ENCODE peak calls at places on chromosomes 5 and 9, in nine cellular contexts. A is choroid plexus epithelial cell, N is AG04449, P is heart left ventricle, I is mucosa of descending colon, X is tibial artery, G is body of pancreas, U is epithelial cell of esophagus, J is right lobe of liver. Y is an unnamed sample.

GRCh38 chr9:71544464-71544863 is 223.8 kb downstream of the CEMIP2 start:
- DNase-seq in X (no peak), J (no peak), A (no peak), N (no peak), U (peak; percentile 65), P (no peak), I (no peak), G (no peak), Y (no peak)

GRCh38 chr5:80238778-80239679 is 16.8 kb downstream of the SERINC5 start:
- DNase-seq in G (peak; percentile 82), U (no peak), I (no peak), X (peak; percentile 68), N (no peak), A (peak; percentile 68), J (peak; percentile 70), P (peak; percentile 71), Y (no peak)

GRCh38 chr9:112894031-112894430 is 3.4 kb upstream of the SLC46A2 start:
- DNase-seq in X (no peak), U (peak; percentile 73), I (no peak), A (peak; percentile 52), G (no peak), J (no peak), P (no peak), N (no peak), Y (no peak)

GRCh38 chr9:94806307-94806893 is 79.9 kb downstream of the AOPEP start:
- DNase-seq in N (no peak), A (no peak), P (no peak), I (no peak), X (no peak), J (no peak), U (peak; percentile 75), G (no peak), Y (no peak)

GRCh38 chr5:120035815-120036577 is 406.6 kb downstream of the FAM170A start:
- DNase-seq in U (no peak), A (no peak), G (no peak), N (no peak), X (no peak), P (no peak), J (no peak), I (no peak), Y (no peak)

GRCh38 chr5:44845777-44846176 is 37.0 kb downstream of the MRPS30 start:
- DNase-seq in G (no peak), X (no peak), A (no peak), I (no peak), N (no peak), U (no peak), J (no peak), P (no peak), Y (no peak)

GRCh38 chr9:132199056-132199455 is 37.2 kb downstream of the NTNG2 start:
- DNase-seq in X (no peak), I (no peak), N (no peak), U (peak; percentile 51), A (no peak), J (no peak), G (no peak), P (no peak), Y (no peak)

GRCh38 chr5:43037929-43038510 is 2.1 kb downstream of the ANXA2R start:
- DNase-seq in I (no peak), A (peak; percentile 90), X (no peak), N (peak; percentile 82), U (peak; percentile 65), J (no peak), P (no peak), G (no peak), Y (no peak)

GRCh38 chr9:96419691-96419969 is 1.5 kb upstream of the ZNF367 start:
- DNase-seq in A (no peak), G (no peak), P (no peak), J (no peak), U (no peak), I (no peak), N (no peak), X (no peak), Y (no peak)

GRCh38 chr5:78597068-78597857 is 51.3 kb downstream of the LHFPL2 start:
- DNase-seq in X (no peak), A (peak; percentile 76), I (no peak), U (peak; percentile 77), P (no peak), N (no peak), G (no peak), J (no peak), Y (no peak)

GRCh38 chr5:119453045-119453383 is 717 bp downstream of the HSD17B4 start:
- DNase-seq in A (peak; percentile 34), J (no peak), I (no peak), G (peak; percentile 22), P (no peak), U (peak; percentile 20), X (peak; percentile 73), N (no peak), Y (no peak)

GRCh38 chr5:126054593-126055347 is 368.4 kb upstream of the GRAMD2B start:
- DNase-seq in P (no peak), I (no peak), U (no peak), N (no peak), A (no peak), X (no peak), G (no peak), J (no peak), Y (no peak)

DNA sequence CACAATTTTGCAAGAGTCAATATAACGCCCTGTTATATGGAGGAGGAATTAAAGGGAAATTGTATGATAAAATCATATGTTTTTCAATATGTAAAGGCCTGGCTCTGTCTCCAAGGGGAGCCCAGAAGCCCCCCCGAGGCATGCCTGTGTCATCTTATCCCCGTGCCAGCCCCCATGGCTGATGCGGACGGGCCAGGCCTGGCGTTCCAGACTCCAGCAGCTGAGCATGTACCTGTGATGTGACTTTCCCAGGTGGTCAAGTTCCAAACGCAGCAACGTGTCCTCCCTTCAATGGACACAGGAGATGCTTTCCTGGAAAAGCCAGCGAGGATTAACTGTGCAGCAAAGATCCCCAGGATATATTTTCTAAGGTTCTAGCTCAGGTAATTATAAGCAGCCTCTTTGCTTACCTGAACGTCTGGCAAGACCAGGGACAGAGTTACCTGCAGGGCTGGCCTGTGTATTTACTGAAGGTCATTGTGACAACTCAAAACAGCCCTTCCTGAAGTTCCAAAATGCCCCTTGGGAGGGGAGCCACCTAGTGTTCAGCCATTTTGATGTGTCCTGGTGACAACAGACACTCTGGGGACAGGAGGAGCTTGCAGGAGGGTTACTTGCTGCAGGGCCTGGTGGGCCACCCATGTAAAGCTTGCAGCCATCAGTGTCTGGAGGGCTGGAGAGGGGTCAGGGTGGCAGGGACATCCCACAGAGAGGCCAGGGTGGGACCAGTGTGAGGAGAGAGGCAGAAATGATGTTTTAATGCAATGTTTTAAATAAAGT is 53.3 kb upstream of the RNU6ATAC start:
- DNase-seq in P (no peak), N (no peak), J (peak; percentile 81), U (no peak), X (no peak), I (no peak), G (no peak), A (no peak), Y (peak; percentile 66)
- TF ChIP-seq CTCF in P (peak; percentile 31), N (no peak), J (peak; percentile 49), U (no peak), X (no peak), I (no peak), G (no peak), A (peak; percentile 11), Y (peak; percentile 42)

GRCh38 chr9:33682551-33682950 is 112.8 kb upstream of the PRSS3 start:
- DNase-seq in J (no peak), G (no peak), U (no peak), P (no peak), A (no peak), I (no peak), N (no peak), X (no peak), Y (no peak)
- TF ChIP-seq CTCF in J (no peak), G (no peak), U (no peak), P (no peak), A (no peak), I (no peak), N (no peak), X (no peak), Y (no peak)

GRCh38 chr9:135249711-135250110 is 162.2 kb downstream of the OLFM1 start:
- DNase-seq in N (no peak), G (no peak), J (no peak), U (no peak), P (no peak), I (no peak), A (no peak), X (no peak), Y (peak; percentile 75)

GRCh38 chr9:135248721-135249120 is 161.3 kb downstream of the OLFM1 start:
- DNase-seq in J (no peak), P (no peak), N (no peak), X (no peak), I (no peak), U (no peak), A (no peak), G (no peak), Y (peak; percentile 79)

GRCh38 chr9:135248111-135248510 is 160.6 kb downstream of the OLFM1 start:
- DNase-seq in J (no peak), I (no peak), G (no peak), N (no peak), X (no peak), A (no peak), U (no peak), P (no peak), Y (peak; percentile 47)

GRCh38 chr9:135247174-135247930 is 159.9 kb downstream of the OLFM1 start:
- DNase-seq in U (no peak), A (no peak), N (no peak), P (no peak), J (no peak), I (no peak), G (peak; percentile 49), X (no peak), Y (peak; percentile 86)

GRCh38 chr9:135249191-135249590 is 161.7 kb downstream of the OLFM1 start:
- DNase-seq in J (no peak), U (no peak), A (no peak), N (no peak), P (no peak), I (no peak), G (no peak), X (no peak), Y (peak; percentile 47)
- TF ChIP-seq CTCF in J (no peak), U (no peak), A (no peak), N (no peak), P (no peak), I (no peak), G (no peak), X (no peak), Y (no peak)

DNA sequence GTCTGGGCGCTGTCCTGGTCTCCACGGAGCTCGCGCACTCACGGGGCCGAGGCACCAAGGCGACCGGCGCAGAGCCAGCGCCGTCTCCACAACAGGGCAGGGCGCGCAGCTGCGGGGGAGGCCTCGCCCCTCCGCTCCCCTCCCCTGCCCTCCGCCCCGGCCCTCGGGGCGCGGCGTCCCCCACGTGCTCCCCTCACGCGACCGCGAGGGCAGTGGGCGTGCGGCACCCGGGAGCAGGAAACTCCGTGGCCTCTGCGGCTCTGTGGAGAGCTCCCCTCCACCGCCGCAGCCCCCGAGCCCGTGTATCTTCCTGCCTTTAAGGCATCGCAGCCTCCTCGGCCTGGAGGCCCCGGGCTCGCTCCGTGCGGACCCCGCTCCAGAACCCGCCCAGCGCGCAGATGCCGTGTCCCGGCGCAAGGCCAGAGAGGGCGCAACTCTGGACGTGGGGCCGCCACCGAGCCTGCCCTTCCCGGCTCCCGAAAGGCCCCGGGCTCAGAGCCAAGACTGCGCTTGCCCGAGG is 706 bp upstream of the TUBB4B start:
- DNase-seq in N (no peak), X (peak; percentile 89), P (peak; percentile 83), I (peak; percentile 88), U (peak; percentile 65), J (peak; percentile 70), G (peak; percentile 76), A (peak; percentile 82), Y (no peak)
- TF ChIP-seq CTCF in N (peak; percentile 2), X (no peak), P (no peak), I (no peak), U (no peak), J (no peak), G (no peak), A (no peak), Y (peak; percentile 33)